ENCODE peak calls at places on chromosomes 7 and 10, in seven cellular contexts. G is brain microvascular endothelial cell, O is IMR-90, R is foreskin fibroblast, X is epithelial cell of esophagus, F is prostate gland, Z is cardiac fibroblast. L is an unnamed sample.

GRCh38 chr7:87220026-87220733 is 648 bp upstream of the TMEM243 start:
- DNase-seq in R (peak; percentile 92), G (peak; percentile 60), Z (peak; percentile 69), X (peak; percentile 89), O (peak; percentile 69), F (peak; percentile 86), L (peak; percentile 90)

GRCh38 chr7:43584200-43584586 is 1.3 kb downstream of the STK17A start:
- DNase-seq in R (peak; percentile 74), O (peak; percentile 71), G (peak; percentile 49), F (peak; percentile 26), X (peak; percentile 87), Z (peak; percentile 86), L (no peak)

GRCh38 chr7:8217200-8218068 is 44.5 kb downstream of the ICA1 start:
- DNase-seq in X (peak; percentile 75), Z (peak; percentile 86), R (peak; percentile 76), G (peak; percentile 47), F (peak; percentile 68), O (peak; percentile 73), L (no peak)

GRCh38 chr10:36271631-36272340 is 629.7 kb upstream of the FZD8 start:
- DNase-seq in R (no peak), O (no peak), Z (no peak), X (peak; percentile 89), G (no peak), F (no peak), L (no peak)

GRCh38 chr7:117675519-117676137 is 195.8 kb downstream of the CFTR start:
- DNase-seq in O (peak; percentile 10), R (no peak), G (no peak), X (no peak), Z (no peak), F (no peak), L (no peak)

GRCh38 chr10:36331121-36331520 is 689.0 kb upstream of the FZD8 start:
- DNase-seq in F (no peak), Z (no peak), G (no peak), O (no peak), R (no peak), X (no peak), L (no peak)

GRCh38 chr7:131072505-131073091 is 255.1 kb upstream of the MKLN1 start:
- DNase-seq in O (peak; percentile 34), X (peak; percentile 13), F (no peak), Z (peak; percentile 66), G (no peak), R (peak; percentile 29), L (no peak)

GRCh38 chr7:142440219-142441073 is 182.6 kb upstream of the PRSS58 start:
- DNase-seq in G (peak; percentile 78), R (peak; percentile 88), O (peak; percentile 85), F (no peak), X (peak; percentile 59), Z (peak; percentile 87), L (no peak)

GRCh38 chr10:47402681-47403301 is 18.7 kb upstream of the ZNF488 start:
- DNase-seq in G (peak; percentile 81), F (no peak), R (peak; percentile 91), O (peak; percentile 88), Z (peak; percentile 87), X (peak; percentile 74), L (peak; percentile 27)

GRCh38 chr10:100656479-100656878 is 88.9 kb upstream of the PAX2 start:
- DNase-seq in R (peak; percentile 41), X (peak; percentile 85), Z (no peak), F (peak; percentile 24), G (no peak), O (no peak), L (no peak)

GRCh38 chr10:21265622-21266021 is 259.9 kb downstream of the SKIDA1 start:
- DNase-seq in G (peak; percentile 67), R (peak; percentile 50), X (peak; percentile 79), F (no peak), Z (peak; percentile 79), O (peak; percentile 24), L (no peak)

GRCh38 chr10:99983280-99983988 is 26.3 kb downstream of the DNMBP start:
- DNase-seq in G (peak; percentile 66), X (no peak), F (no peak), O (peak; percentile 79), Z (peak; percentile 88), R (peak; percentile 96), L (no peak)

GRCh38 chr7:102859084-102859798 is 53.6 kb upstream of the LRRC17 start:
- DNase-seq in R (no peak), F (no peak), G (no peak), X (no peak), O (no peak), Z (no peak), L (no peak)

GRCh38 chr7:125355899-125356298 is 426.3 kb upstream of the POT1 start:
- DNase-seq in G (peak; percentile 96), R (no peak), F (no peak), X (no peak), Z (peak; percentile 79), O (no peak), L (no peak)

GRCh38 chr10:80535671-80536360 is 1.9 kb upstream of the SH2D4B start:
- DNase-seq in G (no peak), O (no peak), Z (peak; percentile 28), R (peak; percentile 31), F (no peak), X (peak; percentile 47), L (peak; percentile 79)

GRCh38 chr10:110458583-110458920 is 39.2 kb upstream of the DUSP5 start:
- DNase-seq in G (no peak), Z (no peak), X (no peak), F (no peak), R (no peak), O (no peak), L (peak; percentile 13)

GRCh38 chr10:71963756-71964668 is at the start of gene CHST3:
- DNase-seq in O (peak; percentile 56), Z (peak; percentile 50), G (no peak), X (peak; percentile 59), F (peak; percentile 41), R (peak; percentile 84), L (peak; percentile 78)

GRCh38 chr10:97903128-97904025 is 53.7 kb downstream of the GOLGA7B start:
- DNase-seq in F (no peak), Z (no peak), G (no peak), R (no peak), O (no peak), X (no peak), L (no peak)

GRCh38 chr10:29688230-29688634 is 53.5 kb upstream of the SVIL start:
- DNase-seq in G (no peak), O (no peak), F (no peak), X (peak; percentile 27), R (no peak), Z (no peak), L (peak; percentile 41)

GRCh38 chr10:103241262-103242011 is 4.2 kb upstream of the RPEL1 start:
- DNase-seq in O (peak; percentile 50), Z (peak; percentile 47), G (peak; percentile 10), F (peak; percentile 91), R (peak; percentile 71), X (peak; percentile 96), L (peak; percentile 72)

GRCh38 chr7:127152423-127152822 is 100.3 kb downstream of the GRM8 start:
- DNase-seq in X (no peak), F (no peak), O (no peak), R (no peak), G (no peak), Z (no peak), L (no peak)

GRCh38 chr7:24820730-24821044 is 63.4 kb upstream of the GSDME start:
- DNase-seq in G (no peak), O (no peak), Z (no peak), R (peak; percentile 92), X (no peak), F (no peak), L (no peak)
- H3K4me3 ChIP-seq in G (no peak overlapping the region), O (no peak overlapping the region), Z (no peak overlapping the region), R (no peak overlapping the region), X (no peak overlapping the region), F (no peak overlapping the region), L (no peak overlapping the region)

GRCh38 chr10:6035101-6035834 is 26.9 kb downstream of the IL2RA start:
- DNase-seq in O (no peak), F (no peak), G (no peak), X (no peak), R (no peak), Z (no peak), L (no peak)

GRCh38 chr10:6037422-6037821 is 24.7 kb downstream of the IL2RA start:
- DNase-seq in X (no peak), F (no peak), Z (no peak), R (no peak), O (no peak), G (no peak), L (no peak)

GRCh38 chr10:6035926-6036575 is 26.1 kb downstream of the IL2RA start:
- DNase-seq in X (no peak), R (no peak), Z (no peak), F (no peak), O (no peak), G (no peak), L (no peak)

GRCh38 chr10:6037975-6038624 is 24.1 kb downstream of the IL2RA start:
- DNase-seq in R (no peak), O (no peak), X (no peak), F (no peak), G (no peak), Z (no peak), L (no peak)

GRCh38 chr10:6036861-6037321 is 25.3 kb downstream of the IL2RA start:
- DNase-seq in O (no peak), G (no peak), Z (no peak), R (no peak), X (peak; percentile 11), F (no peak), L (no peak)
- H3K4me3 ChIP-seq in O (no peak overlapping the region), G (no peak overlapping the region), Z (no peak overlapping the region), R (no peak overlapping the region), X (no peak overlapping the region), F (no peak overlapping the region), L (no peak overlapping the region)

DNA sequence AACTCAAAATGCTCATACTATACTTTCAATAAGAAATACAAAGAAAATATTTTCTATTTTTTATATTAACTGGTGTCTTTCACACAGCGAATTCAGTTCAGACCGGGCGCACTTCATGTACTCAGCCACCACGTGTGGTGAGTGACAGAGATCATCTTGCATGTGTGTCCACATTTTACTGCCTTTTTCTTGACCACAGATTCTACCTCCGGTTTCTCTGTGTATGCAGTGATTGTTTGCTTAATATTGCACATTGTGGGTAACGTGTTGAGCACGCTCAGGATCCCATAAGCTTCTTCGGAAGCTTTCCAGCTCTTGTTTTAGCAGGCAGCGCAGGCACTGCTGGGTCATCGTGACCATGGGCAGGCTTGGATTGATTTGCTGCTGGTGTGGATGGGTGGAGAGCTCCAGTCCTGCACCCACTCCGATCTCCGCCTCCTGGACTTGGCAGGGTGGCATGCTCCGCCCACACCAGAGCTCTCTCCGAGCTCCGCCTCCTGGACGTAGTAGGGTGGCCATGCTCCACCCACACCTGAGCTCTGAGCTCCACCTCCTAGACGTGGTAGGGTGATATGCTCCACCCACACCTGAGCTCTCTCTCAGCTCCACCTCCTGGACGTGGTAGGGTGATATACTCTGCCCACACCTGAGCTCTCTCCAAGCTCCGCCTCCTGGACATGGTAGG is 253.3 kb downstream of the DIP2C start:
- DNase-seq in R (no peak), G (no peak), X (no peak), O (no peak), F (no peak), Z (no peak), L (no peak)
- H3K4me3 ChIP-seq in R (no peak overlapping the region), G (no peak overlapping the region), X (no peak overlapping the region), O (no peak overlapping the region), F (no peak overlapping the region), Z (no peak overlapping the region), L (no peak overlapping the region)

DNA sequence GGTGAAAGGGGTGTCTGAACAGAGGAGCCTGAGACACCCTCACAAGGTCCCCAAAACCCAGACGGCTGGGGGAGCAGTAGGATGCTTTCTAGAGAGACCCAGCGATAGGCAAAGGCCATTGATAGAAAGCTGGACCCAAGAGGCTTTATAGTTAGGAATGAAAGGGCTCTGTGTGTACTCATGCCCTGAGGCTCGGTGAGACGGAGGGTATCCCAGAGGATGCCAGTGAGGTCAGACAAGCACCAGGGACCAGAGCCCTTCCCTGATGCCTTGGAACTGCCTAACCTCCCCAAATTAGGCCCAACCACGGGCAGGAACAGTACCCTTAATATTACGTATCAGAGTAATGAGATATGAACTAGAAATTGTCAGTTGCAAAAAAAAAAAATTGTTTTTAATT is 48.6 kb upstream of the RTKN2 start:
- DNase-seq in O (no peak), F (no peak), R (no peak), G (no peak), X (no peak), Z (no peak), L (no peak)
- H3K4me3 ChIP-seq in O (no peak overlapping the region), F (no peak overlapping the region), R (no peak overlapping the region), G (no peak overlapping the region), X (no peak overlapping the region), Z (no peak overlapping the region), L (no peak overlapping the region)

L was measured in thyroid gland.